ENCODE peak calls at places on chromosomes 5 and 9, in eight cellular contexts. S is HCT116, P is ovary, B is tibial nerve, D is testis, N is gastrocnemius medialis, C is A549, J is stomach. R is an unnamed sample. For H3K9me3, the result is how much of the 10 kb centered on the place peaks cover.

GRCh38 chr5:161857358-161857757 is 9.4 kb downstream of the GABRA1 start:
- DNase-seq in D (no peak), P (no peak), J (no peak), N (no peak), B (no peak), S (no peak), C (no peak), R (no peak)

GRCh38 chr9:105360344-105360743 is 87.5 kb upstream of the FSD1L start:
- DNase-seq in N (no peak), P (no peak), S (no peak), C (peak), J (no peak), B (no peak), D (no peak), R (no peak)

GRCh38 chr5:158461240-158461854 is 602.4 kb upstream of the CLINT1 start:
- DNase-seq in B (peak), C (no peak), S (no peak), D (peak), N (peak), P (peak), J (no peak), R (peak)

GRCh38 chr9:97570899-97571298 is 62.3 kb downstream of the TSTD2 start:
- DNase-seq in C (no peak), N (peak), D (no peak), B (no peak), J (no peak), S (no peak), P (no peak), R (peak)

GRCh38 chr9:109085510-109085909 is 34.2 kb downstream of the TMEM245 start:
- DNase-seq in S (no peak), P (no peak), C (no peak), B (no peak), J (no peak), D (no peak), N (no peak), R (no peak)

GRCh38 chr5:163565931-163566608 is 60.7 kb downstream of the MAT2B start:
- DNase-seq in B (no peak), J (peak), N (no peak), C (peak), S (no peak), D (peak), P (no peak), R (no peak)

GRCh38 chr5:143837306-143837848 is 25.4 kb downstream of the HMHB1 start:
- DNase-seq in D (no peak), P (no peak), J (no peak), S (no peak), N (no peak), B (no peak), C (no peak), R (peak)

GRCh38 chr5:60334281-60334713 is 365.7 kb downstream of the DEPDC1B start:
- DNase-seq in P (no peak), C (peak), B (no peak), N (no peak), S (no peak), D (no peak), J (no peak), R (no peak)

GRCh38 chr5:464446-464842 is 21.5 kb downstream of the EXOC3 start:
- DNase-seq in S (no peak), D (no peak), B (no peak), P (no peak), N (peak), C (no peak), J (no peak), R (no peak)

GRCh38 chr5:42666821-42667325 is 89.7 kb upstream of the CCDC152 start:
- DNase-seq in S (no peak), P (no peak), C (no peak), N (no peak), J (no peak), D (no peak), B (no peak), R (no peak)

GRCh38 chr5:76446776-76447175 is 43.7 kb downstream of the IQGAP2 start:
- DNase-seq in B (no peak), J (no peak), P (no peak), N (no peak), S (no peak), C (no peak), D (no peak), R (no peak)

GRCh38 chr5:76456258-76456657 is 53.2 kb downstream of the IQGAP2 start:
- DNase-seq in P (no peak), N (no peak), B (no peak), J (no peak), S (no peak), C (no peak), D (no peak), R (no peak)

GRCh38 chr5:76450059-76450458 is 47.0 kb downstream of the IQGAP2 start:
- DNase-seq in J (no peak), C (no peak), B (no peak), N (no peak), P (no peak), D (no peak), S (no peak), R (no peak)

GRCh38 chr5:76455531-76456132 is 52.5 kb downstream of the IQGAP2 start:
- DNase-seq in B (no peak), D (no peak), N (no peak), C (no peak), J (no peak), S (no peak), P (no peak), R (no peak)

GRCh38 chr5:76451046-76451701 is 48.1 kb downstream of the IQGAP2 start:
- DNase-seq in C (no peak), N (no peak), S (no peak), P (no peak), D (no peak), J (no peak), B (no peak), R (no peak)
- TF ChIP-seq POLR2A in C (no peak), N (no peak), S (no peak), P (no peak), D (no peak), J (no peak), B (no peak), R (no peak)

GRCh38 chr9:132183134-132183533 is 21.3 kb downstream of the NTNG2 start:
- DNase-seq in S (no peak), B (no peak), J (no peak), C (no peak), P (no peak), D (no peak), N (no peak), R (no peak)

GRCh38 chr9:132183715-132184114 is 21.9 kb downstream of the NTNG2 start:
- DNase-seq in D (no peak), J (no peak), P (no peak), C (no peak), N (no peak), B (no peak), S (no peak), R (no peak)

GRCh38 chr9:132185164-132186009 is 23.5 kb downstream of the NTNG2 start:
- DNase-seq in D (peak), C (no peak), S (no peak), J (no peak), B (no peak), N (no peak), P (no peak), R (no peak)

GRCh38 chr9:132181796-132182521 is 20.1 kb downstream of the NTNG2 start:
- DNase-seq in D (peak), B (no peak), S (no peak), N (no peak), J (no peak), C (no peak), P (no peak), R (peak)

DNA sequence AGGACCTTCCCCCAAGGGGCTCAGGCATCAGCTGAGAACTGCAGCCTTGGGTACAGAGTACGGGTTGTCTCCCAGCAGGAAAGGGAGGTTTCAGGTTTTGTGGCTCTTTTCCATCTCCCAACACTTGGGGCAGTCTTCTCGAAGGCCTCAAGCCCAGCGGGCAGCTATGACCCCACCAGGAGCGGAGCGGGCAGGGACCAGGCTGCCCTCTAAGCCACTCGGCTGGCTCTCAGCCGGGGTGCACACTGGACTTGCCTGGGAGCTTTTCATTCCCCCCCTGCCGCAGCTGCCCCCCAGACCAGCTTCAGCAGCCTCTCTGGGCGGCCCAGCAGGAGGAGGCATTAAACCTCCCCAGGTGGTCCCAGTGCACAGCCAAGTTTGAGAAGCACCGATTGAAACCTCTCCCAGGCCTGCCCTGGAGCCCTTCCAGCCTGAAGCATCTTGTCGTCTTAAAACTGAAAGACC is 20.8 kb downstream of the NTNG2 start:
- DNase-seq in C (peak), S (no peak), N (no peak), B (no peak), D (peak), P (no peak), J (no peak), R (no peak)
- TF ChIP-seq CTCF in C (no peak), S (no peak), N (no peak), B (no peak), D (no peak), P (no peak), J (no peak), R (no peak)

DNA sequence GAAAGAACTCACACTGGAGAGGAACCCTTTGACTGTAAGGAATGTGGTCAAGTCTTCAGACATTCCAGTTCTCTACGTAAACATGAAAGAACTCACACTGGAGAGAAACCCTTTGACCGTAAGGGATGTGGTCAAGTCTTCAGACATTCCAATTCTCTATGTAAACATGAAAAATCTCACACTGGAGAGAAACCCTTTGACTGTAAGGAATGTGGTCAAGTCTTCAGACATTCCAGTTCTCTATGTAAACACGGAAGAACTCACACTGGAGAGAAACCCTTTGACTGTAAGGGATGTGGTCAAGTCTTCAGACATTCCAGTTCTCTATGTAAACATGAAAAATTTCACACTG is 32.6 kb downstream of the MAPK9 start:
- DNase-seq in C (peak), N (no peak), S (no peak), B (no peak), J (no peak), D (no peak), P (no peak), R (no peak)
- H3K9me3 ChIP-seq in C (half or more), N (half or more), S (half or more), B (half or more), J (half or more), D (under half), P (under half), R (under half)

GRCh38 chr9:123686131-123686848 is 243.6 kb downstream of the DENND1A start:
- DNase-seq in C (no peak), N (peak), P (no peak), J (no peak), B (no peak), S (no peak), D (peak), R (no peak)

GRCh38 chr9:123684393-123685149 is 245.4 kb downstream of the DENND1A start:
- DNase-seq in B (no peak), C (no peak), N (no peak), S (no peak), D (no peak), P (no peak), J (no peak), R (no peak)

GRCh38 chr9:123687246-123687721 is 242.6 kb downstream of the DENND1A start:
- DNase-seq in N (no peak), J (peak), B (no peak), S (no peak), C (no peak), D (no peak), P (no peak), R (no peak)

GRCh38 chr9:123685489-123686083 is 244.3 kb downstream of the DENND1A start:
- DNase-seq in D (no peak), P (no peak), N (no peak), C (no peak), B (no peak), J (no peak), S (no peak), R (no peak)

GRCh38 chr9:123686849-123687233 is 243.1 kb downstream of the DENND1A start:
- DNase-seq in C (no peak), S (no peak), P (no peak), N (no peak), B (no peak), D (no peak), J (no peak), R (no peak)
- TF ChIP-seq POLR2A in C (no peak), S (no peak), P (no peak), N (no peak), B (no peak), D (no peak), J (no peak), R (no peak)

DNA sequence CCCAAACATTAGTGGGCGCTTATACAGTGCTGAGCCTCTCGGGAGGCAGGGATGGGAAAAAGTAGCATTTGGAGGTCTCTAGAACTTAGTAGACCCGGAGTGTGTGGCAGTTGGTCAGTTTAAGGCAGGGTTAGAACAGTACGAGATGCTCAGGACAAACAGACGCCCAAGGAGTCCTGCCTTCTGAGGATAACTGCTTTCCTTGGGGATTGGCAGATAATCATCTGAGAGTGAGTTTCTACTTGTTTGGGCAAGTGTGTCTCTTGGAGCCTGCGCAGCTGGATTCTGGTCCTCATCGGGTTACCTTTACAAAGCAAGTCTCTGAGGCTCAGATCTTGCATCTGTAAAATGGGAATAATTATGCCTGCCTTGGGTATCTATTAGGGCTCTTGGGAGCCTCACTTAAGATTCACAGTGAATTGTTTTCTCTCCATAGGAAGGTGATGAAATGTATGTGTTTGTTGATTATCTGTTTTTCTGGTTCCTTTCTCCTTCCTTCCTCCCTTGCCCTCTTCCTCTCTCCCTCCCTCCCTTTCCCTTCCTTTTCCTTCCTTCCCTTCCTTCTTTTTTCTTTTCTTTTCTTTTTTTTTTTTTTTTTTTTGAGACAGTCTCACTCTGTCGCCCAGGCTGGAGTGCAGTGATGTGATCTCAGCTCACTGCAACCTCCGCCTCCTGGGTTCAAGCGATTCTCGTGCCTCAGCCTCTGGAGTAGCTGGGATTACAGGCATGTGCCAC is 2.0 kb downstream of the PRRC2B start:
- DNase-seq in C (no peak), N (no peak), D (no peak), J (no peak), P (no peak), B (no peak), S (no peak), R (no peak)
- TF ChIP-seq CTCF in C (no peak), N (no peak), D (no peak), J (no peak), P (no peak), B (no peak), S (no peak), R (no peak)

DNA sequence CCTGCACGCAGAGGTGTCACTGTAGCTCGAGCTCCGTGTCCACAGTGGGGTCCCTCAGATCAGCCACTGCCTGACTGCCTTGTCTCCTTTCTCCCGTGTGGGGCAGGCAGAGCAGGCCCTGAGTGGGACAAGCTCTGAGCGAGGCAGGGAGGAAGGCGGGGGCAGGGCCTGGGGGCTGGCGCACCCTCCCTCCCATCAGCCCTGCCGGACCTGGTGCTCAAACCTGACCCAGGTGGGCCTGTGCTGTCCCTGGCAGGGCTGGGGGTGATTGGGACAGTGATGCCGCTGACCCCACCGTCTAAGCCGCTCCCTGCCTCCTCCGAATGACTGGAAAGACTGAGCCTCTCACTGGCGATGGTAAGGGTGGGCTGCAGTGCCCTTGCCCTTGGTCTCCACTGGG is 60.9 kb downstream of the KCNT1 start:
- DNase-seq in N (no peak), D (no peak), P (no peak), B (no peak), C (no peak), J (no peak), S (no peak), R (no peak)
- H3K9me3 ChIP-seq in N (under half), D (under half), P (under half), B (under half), C (under half), J (under half), S (under half), R (under half)

GRCh38 chr9:107486674-107487520 is 2.7 kb downstream of the KLF4 start:
- DNase-seq in C (no peak), J (peak), S (no peak), P (peak), D (no peak), B (no peak), N (no peak), R (no peak)

GRCh38 chr9:107489144-107489673 is 360 bp downstream of the KLF4 start:
- DNase-seq in P (no peak), N (no peak), C (no peak), D (no peak), J (no peak), S (no peak), B (no peak), R (no peak)

GRCh38 chr9:107487521-107488399 is 1.8 kb downstream of the KLF4 start:
- DNase-seq in N (peak), B (peak), J (peak), S (no peak), D (peak), P (peak), C (peak), R (peak)

GRCh38 chr9:107489687-107490605 is at the start of gene KLF4:
- DNase-seq in C (peak), P (peak), B (peak), S (peak), D (peak), N (peak), J (peak), R (peak)

DNA sequence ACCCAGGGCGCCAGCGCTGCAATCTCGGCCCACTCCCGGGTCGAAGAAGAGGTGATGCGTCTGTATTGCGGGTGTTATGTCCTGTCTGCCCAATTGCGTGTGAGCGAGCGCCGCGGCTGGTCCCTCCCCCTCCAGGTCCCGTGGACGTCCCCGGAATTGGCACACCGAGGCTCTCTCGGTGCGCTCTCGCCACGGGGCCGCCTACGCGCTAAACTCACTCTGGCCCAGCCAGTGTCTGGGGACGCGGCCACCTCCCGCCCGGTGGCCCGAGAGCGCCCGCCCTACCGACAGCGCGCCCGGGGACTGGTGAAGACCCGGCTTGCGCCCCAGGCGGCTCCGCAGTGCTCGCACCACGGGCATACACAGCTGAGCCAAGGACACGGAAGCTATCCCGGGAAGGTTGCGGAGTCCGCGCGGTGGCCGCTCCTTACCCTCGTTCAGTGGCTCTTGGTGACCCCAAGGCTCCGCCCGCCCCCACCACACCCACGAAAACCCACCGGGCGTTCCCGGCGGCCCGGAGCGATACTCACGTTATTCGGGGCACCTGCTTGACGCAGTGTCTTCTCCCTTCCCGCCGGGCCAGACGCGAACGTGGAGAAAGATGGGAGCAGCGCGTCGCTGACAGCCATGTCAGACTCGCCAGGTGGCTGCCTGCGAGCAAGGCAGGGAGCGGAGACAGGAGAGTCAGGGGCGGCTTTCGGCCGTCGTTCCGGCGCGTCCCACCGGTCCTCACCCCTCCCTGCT is 997 bp downstream of the KLF4 start:
- DNase-seq in N (peak), D (peak), J (peak), S (no peak), B (peak), C (peak), P (peak), R (peak)
- TF ChIP-seq POLR2A in N (peak), D (peak), J (no peak), S (no peak), B (peak), C (no peak), P (peak), R (no peak)